ENCODE peak calls at places on chromosomes 3 and 15, in six cellular contexts. U is right lobe of liver, S is testis, L is HCT116, M is HepG2, R is esophagus squamous epithelium. Z is an unnamed sample.

GRCh38 chr15:62812515-62812835 is 230.1 kb upstream of the TPM1 start:
- DNase-seq in R (no peak), M (no peak), U (no peak), S (no peak), L (no peak), Z (no peak)

GRCh38 chr15:99131441-99132023 is 26.7 kb downstream of the SYNM start:
- DNase-seq in U (peak; percentile 88), L (no peak), M (peak; percentile 83), R (no peak), S (no peak), Z (no peak)

GRCh38 chr3:21642433-21642832 is 108.6 kb downstream of the ZNF385D start:
- DNase-seq in S (no peak), U (no peak), L (no peak), M (no peak), R (no peak), Z (no peak)

GRCh38 chr15:56923174-56923579 is 4.7 kb downstream of the TCF12 start:
- DNase-seq in S (no peak), R (no peak), L (no peak), U (no peak), M (no peak), Z (no peak)

GRCh38 chr3:161171113-161171512 is 50.0 kb upstream of the NMD3 start:
- DNase-seq in U (no peak), L (no peak), M (no peak), R (no peak), S (peak; percentile 25), Z (peak; percentile 38)

GRCh38 chr3:23735575-23736326 is 70.0 kb upstream of the UBE2E1 start:
- DNase-seq in U (no peak), S (no peak), M (no peak), R (no peak), L (no peak), Z (no peak)

GRCh38 chr3:174229916-174230315 is 629.2 kb upstream of the NAALADL2 start:
- DNase-seq in R (no peak), M (no peak), U (no peak), S (no peak), L (no peak), Z (no peak)

GRCh38 chr15:34241376-34242350 is 16.8 kb downstream of the EMC4 start:
- DNase-seq in L (no peak), M (peak; percentile 34), R (no peak), S (no peak), U (no peak), Z (peak; percentile 54)

GRCh38 chr15:92899910-92900711 is at the start of gene CHD2:
- DNase-seq in S (peak; percentile 87), L (peak; percentile 89), M (peak; percentile 91), U (peak; percentile 79), R (no peak), Z (peak; percentile 91)

GRCh38 chr3:139425745-139426400 is 36.4 kb upstream of the COPB2 start:
- DNase-seq in U (no peak), S (no peak), R (no peak), L (no peak), M (no peak), Z (no peak)

GRCh38 chr3:23668430-23668904 is 137.3 kb upstream of the UBE2E1 start:
- DNase-seq in S (no peak), U (no peak), L (peak; percentile 95), R (no peak), M (no peak), Z (no peak)

GRCh38 chr3:94293793-94294195 is 230.9 kb downstream of the NSUN3 start:
- DNase-seq in S (no peak), R (no peak), L (no peak), M (no peak), U (no peak), Z (no peak)

GRCh38 chr3:196016485-196016884 is 65.4 kb downstream of the TFRC start:
- DNase-seq in U (no peak), L (no peak), R (no peak), S (no peak), M (no peak), Z (peak; percentile 39)

GRCh38 chr15:25933456-25934158 is 70.5 kb upstream of the ATP10A start:
- DNase-seq in M (peak; percentile 47), S (peak; percentile 87), L (no peak), U (no peak), R (no peak), Z (peak; percentile 45)

GRCh38 chr3:72054976-72055375 is 270.0 kb upstream of the PROK2 start:
- DNase-seq in U (no peak), R (no peak), M (peak; percentile 50), L (no peak), S (no peak), Z (no peak)

GRCh38 chr15:89148126-89148525 is 59.9 kb downstream of the ABHD2 start:
- DNase-seq in M (no peak), U (no peak), S (no peak), R (no peak), L (no peak), Z (no peak)

GRCh38 chr3:141439589-141439988 is 47.2 kb upstream of the RASA2 start:
- DNase-seq in L (no peak), M (no peak), R (no peak), U (no peak), S (no peak), Z (no peak)

GRCh38 chr15:83292317-83292716 is 7.9 kb upstream of the BNC1 start:
- DNase-seq in L (no peak), S (no peak), U (no peak), R (no peak), M (no peak), Z (no peak)

GRCh38 chr15:92451225-92451825 is 57.6 kb downstream of the ST8SIA2 start:
- DNase-seq in M (no peak), U (no peak), R (no peak), L (no peak), S (no peak), Z (no peak)

GRCh38 chr15:25693321-25694237 is 169.5 kb downstream of the ATP10A start:
- DNase-seq in R (no peak), S (peak; percentile 64), M (peak; percentile 7), U (no peak), L (no peak), Z (peak; percentile 22)

GRCh38 chr15:90889736-90890456 is 5.6 kb downstream of the FES start:
- DNase-seq in M (no peak), S (no peak), R (no peak), U (peak; percentile 31), L (no peak), Z (no peak)

GRCh38 chr15:69585937-69586336 is 133.3 kb downstream of the RPLP1 start:
- DNase-seq in U (no peak), S (no peak), R (no peak), L (no peak), M (no peak), Z (no peak)

GRCh38 chr15:69587731-69588130 is 135.1 kb downstream of the RPLP1 start:
- DNase-seq in R (no peak), M (no peak), L (no peak), U (no peak), S (peak; percentile 47), Z (no peak)

GRCh38 chr15:69579950-69580618 is 127.5 kb downstream of the RPLP1 start:
- DNase-seq in L (no peak), S (no peak), R (no peak), U (peak; percentile 87), M (peak; percentile 18), Z (no peak)

GRCh38 chr15:69586721-69587120 is 134.1 kb downstream of the RPLP1 start:
- DNase-seq in S (no peak), L (no peak), U (no peak), R (no peak), M (no peak), Z (no peak)

GRCh38 chr15:69583627-69584026 is 131.0 kb downstream of the RPLP1 start:
- DNase-seq in M (no peak), R (no peak), U (no peak), S (no peak), L (no peak), Z (peak; percentile 88)
- TF ChIP-seq POLR2A in M (no peak), R (no peak), U (no peak), S (no peak), L (no peak), Z (no peak)

DNA sequence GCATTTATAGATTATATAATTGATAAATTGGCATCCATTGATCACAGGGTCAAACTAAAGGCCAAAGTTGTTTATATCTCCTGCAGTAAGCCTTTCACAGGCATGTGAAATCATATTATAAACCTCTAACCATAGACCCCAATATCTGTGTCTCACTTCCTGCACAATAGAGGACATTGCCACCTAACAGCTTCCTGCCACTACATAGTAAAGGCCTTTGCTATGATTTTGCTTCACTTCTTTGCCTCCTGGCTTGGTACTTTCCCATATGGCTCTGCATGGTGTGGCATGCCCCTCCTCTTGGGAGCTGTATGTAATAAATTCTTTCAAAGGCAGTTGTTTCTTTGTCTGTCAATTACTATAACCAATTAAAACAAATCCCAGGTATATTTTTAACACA is 20.4 kb downstream of the ZNF662 start:
- DNase-seq in U (no peak), M (no peak), L (no peak), R (no peak), S (no peak), Z (no peak)
- TF ChIP-seq POLR2A in U (no peak), M (no peak), L (no peak), R (no peak), S (no peak), Z (no peak)

GRCh38 chr3:101509276-101509675 is 3.7 kb downstream of the SENP7 start:
- DNase-seq in S (no peak), L (no peak), R (no peak), U (no peak), M (no peak), Z (no peak)

GRCh38 chr3:101509811-101510210 is 3.2 kb downstream of the SENP7 start:
- DNase-seq in M (no peak), U (no peak), L (no peak), R (no peak), S (no peak), Z (no peak)

GRCh38 chr3:101518421-101518871 is 5.4 kb upstream of the SENP7 start:
- DNase-seq in R (no peak), S (no peak), L (no peak), M (peak; percentile 29), U (no peak), Z (no peak)

GRCh38 chr3:101513419-101513986 is 491 bp upstream of the SENP7 start:
- DNase-seq in L (no peak), R (no peak), U (no peak), S (no peak), M (no peak), Z (peak; percentile 1)

GRCh38 chr3:101512521-101513418 is at the start of gene SENP7:
- DNase-seq in S (peak; percentile 89), U (peak; percentile 87), M (peak; percentile 71), L (peak; percentile 56), R (peak; percentile 20), Z (peak; percentile 83)
- TF ChIP-seq POLR2A in S (no peak), U (peak; percentile 33), M (peak; percentile 66), L (no peak), R (no peak), Z (peak; percentile 16)

DNA sequence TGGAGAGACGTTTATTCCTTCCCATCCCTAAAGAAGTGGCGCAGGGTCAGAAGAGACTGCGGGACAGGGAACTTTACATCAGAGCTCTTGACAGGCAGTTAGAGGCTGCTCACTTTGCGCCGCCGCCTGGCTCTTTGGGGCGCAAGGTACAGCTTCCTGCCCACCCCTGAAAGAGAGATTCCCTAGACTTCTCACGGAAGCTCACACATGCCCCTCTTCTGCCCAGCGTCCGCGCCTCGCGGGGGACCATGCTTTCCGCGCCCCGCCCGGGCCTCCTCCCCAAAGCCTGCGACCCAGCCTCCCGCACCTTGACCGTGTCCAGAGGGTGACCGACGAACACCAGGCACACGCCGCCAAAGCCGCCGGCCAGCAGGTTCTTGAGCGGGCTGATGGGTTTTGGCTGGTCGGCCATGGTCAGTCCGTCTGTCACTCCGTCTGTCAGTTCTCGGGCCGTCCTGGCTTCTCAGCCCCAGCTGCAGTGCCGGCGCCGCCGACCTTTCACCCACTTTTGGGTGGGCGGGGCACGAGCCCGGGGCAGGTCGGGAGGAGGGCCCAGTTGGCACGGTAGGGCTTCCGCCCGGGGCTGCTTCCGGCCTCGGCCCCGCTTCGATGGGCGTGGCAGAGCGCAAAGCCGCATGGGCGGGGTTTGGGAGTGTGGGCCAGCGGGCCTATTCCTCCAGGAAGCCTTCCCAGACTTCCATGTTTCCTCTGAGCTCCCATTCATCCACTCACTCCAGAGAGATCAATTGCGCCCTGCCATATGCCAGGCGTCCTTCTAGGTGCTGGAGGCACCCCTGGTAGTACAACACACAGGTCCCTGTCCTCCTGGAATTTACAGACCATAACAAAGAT is at the start of gene SLC25A20:
- DNase-seq in M (peak; percentile 80), U (peak; percentile 96), S (peak; percentile 91), R (peak; percentile 47), L (peak; percentile 75), Z (peak; percentile 89)
- TF ChIP-seq POLR2A in M (no peak), U (peak; percentile 55), S (peak; percentile 15), R (no peak), L (no peak), Z (no peak)